ENCODE peak calls at places on chromosomes 2 and 18, in eight cellular contexts. One of them, this sample, is unnamed.

GRCh38 chr2:44777542-44777941 is 164.0 kb upstream of the SIX3 start:
- DNase-seq in CD4-positive, alpha-beta T cell: no peak
- DNase-seq in mesothelial cell of epicardium: no peak
- DNase-seq in OCI-M1: no peak
- DNase-seq in sigmoid colon: no peak
- DNase-seq in GM04503: no peak
- DNase-seq in stimulated activated CD4-positive, alpha-beta T cell treated with anti-CD3 and anti-CD28 coated beads, Interleukin-4, amount 100 ng/mL, for 48 hours: no peak
- DNase-seq in endothelial cell of umbilical vein: no peak
- DNase-seq in this sample: no peak

GRCh38 chr2:237478969-237479368 is 8.1 kb upstream of the MLPH start:
- DNase-seq in CD4-positive, alpha-beta T cell: no peak
- DNase-seq in mesothelial cell of epicardium: no peak
- DNase-seq in OCI-M1: no peak
- DNase-seq in sigmoid colon: no peak
- DNase-seq in GM04503: no peak
- DNase-seq in stimulated activated CD4-positive, alpha-beta T cell treated with anti-CD3 and anti-CD28 coated beads, Interleukin-4, amount 100 ng/mL, for 48 hours: no peak
- DNase-seq in endothelial cell of umbilical vein: no peak
- DNase-seq in this sample: no peak

GRCh38 chr2:173990970-173991819 is 26.0 kb upstream of the SP3 start:
- DNase-seq in CD4-positive, alpha-beta T cell: no peak
- DNase-seq in mesothelial cell of epicardium: no peak
- DNase-seq in OCI-M1: no peak
- DNase-seq in sigmoid colon: peak
- DNase-seq in GM04503: no peak
- DNase-seq in stimulated activated CD4-positive, alpha-beta T cell treated with anti-CD3 and anti-CD28 coated beads, Interleukin-4, amount 100 ng/mL, for 48 hours: no peak
- DNase-seq in endothelial cell of umbilical vein: peak
- DNase-seq in this sample: peak

GRCh38 chr2:37586663-37587409 is 84.6 kb downstream of the CDC42EP3 start:
- DNase-seq in CD4-positive, alpha-beta T cell: no peak
- DNase-seq in mesothelial cell of epicardium: no peak
- DNase-seq in OCI-M1: no peak
- DNase-seq in sigmoid colon: no peak
- DNase-seq in GM04503: no peak
- DNase-seq in stimulated activated CD4-positive, alpha-beta T cell treated with anti-CD3 and anti-CD28 coated beads, Interleukin-4, amount 100 ng/mL, for 48 hours: no peak
- DNase-seq in endothelial cell of umbilical vein: no peak
- DNase-seq in this sample: no peak

GRCh38 chr2:73870084-73870483 is 22.7 kb upstream of the ACTG2 start:
- DNase-seq in CD4-positive, alpha-beta T cell: no peak
- DNase-seq in mesothelial cell of epicardium: no peak
- DNase-seq in OCI-M1: no peak
- DNase-seq in sigmoid colon: peak
- DNase-seq in GM04503: peak
- DNase-seq in stimulated activated CD4-positive, alpha-beta T cell treated with anti-CD3 and anti-CD28 coated beads, Interleukin-4, amount 100 ng/mL, for 48 hours: no peak
- DNase-seq in endothelial cell of umbilical vein: peak
- DNase-seq in this sample: peak

GRCh38 chr2:126671049-126671448 is 15.1 kb downstream of the GYPC start:
- DNase-seq in CD4-positive, alpha-beta T cell: no peak
- DNase-seq in mesothelial cell of epicardium: no peak
- DNase-seq in OCI-M1: no peak
- DNase-seq in sigmoid colon: no peak
- DNase-seq in GM04503: no peak
- DNase-seq in stimulated activated CD4-positive, alpha-beta T cell treated with anti-CD3 and anti-CD28 coated beads, Interleukin-4, amount 100 ng/mL, for 48 hours: no peak
- DNase-seq in endothelial cell of umbilical vein: no peak
- DNase-seq in this sample: no peak

GRCh38 chr2:64796926-64797325 is 143.2 kb upstream of the SERTAD2 start:
- DNase-seq in CD4-positive, alpha-beta T cell: no peak
- DNase-seq in mesothelial cell of epicardium: no peak
- DNase-seq in OCI-M1: no peak
- DNase-seq in sigmoid colon: no peak
- DNase-seq in GM04503: no peak
- DNase-seq in stimulated activated CD4-positive, alpha-beta T cell treated with anti-CD3 and anti-CD28 coated beads, Interleukin-4, amount 100 ng/mL, for 48 hours: no peak
- DNase-seq in endothelial cell of umbilical vein: no peak
- DNase-seq in this sample: no peak

GRCh38 chr18:9758624-9759075 is 50.5 kb downstream of the RAB31 start:
- DNase-seq in CD4-positive, alpha-beta T cell: no peak
- DNase-seq in mesothelial cell of epicardium: no peak
- DNase-seq in OCI-M1: no peak
- DNase-seq in sigmoid colon: no peak
- DNase-seq in GM04503: no peak
- DNase-seq in stimulated activated CD4-positive, alpha-beta T cell treated with anti-CD3 and anti-CD28 coated beads, Interleukin-4, amount 100 ng/mL, for 48 hours: no peak
- DNase-seq in endothelial cell of umbilical vein: no peak
- DNase-seq in this sample: no peak

GRCh38 chr2:175552902-175553301 is 371.4 kb upstream of the ATP5MC3 start:
- DNase-seq in CD4-positive, alpha-beta T cell: no peak
- DNase-seq in mesothelial cell of epicardium: no peak
- DNase-seq in OCI-M1: peak
- DNase-seq in sigmoid colon: no peak
- DNase-seq in GM04503: no peak
- DNase-seq in stimulated activated CD4-positive, alpha-beta T cell treated with anti-CD3 and anti-CD28 coated beads, Interleukin-4, amount 100 ng/mL, for 48 hours: no peak
- DNase-seq in endothelial cell of umbilical vein: no peak
- DNase-seq in this sample: no peak

GRCh38 chr2:88074854-88075292 is 7.2 kb downstream of the SMYD1 start:
- DNase-seq in CD4-positive, alpha-beta T cell: no peak
- DNase-seq in mesothelial cell of epicardium: no peak
- DNase-seq in OCI-M1: no peak
- DNase-seq in sigmoid colon: no peak
- DNase-seq in GM04503: no peak
- DNase-seq in stimulated activated CD4-positive, alpha-beta T cell treated with anti-CD3 and anti-CD28 coated beads, Interleukin-4, amount 100 ng/mL, for 48 hours: no peak
- DNase-seq in endothelial cell of umbilical vein: no peak
- DNase-seq in this sample: peak

GRCh38 chr2:10993001-10993481 is 81.3 kb downstream of the KCNF1 start:
- DNase-seq in CD4-positive, alpha-beta T cell: no peak
- DNase-seq in mesothelial cell of epicardium: no peak
- DNase-seq in OCI-M1: no peak
- DNase-seq in sigmoid colon: peak
- DNase-seq in GM04503: peak
- DNase-seq in stimulated activated CD4-positive, alpha-beta T cell treated with anti-CD3 and anti-CD28 coated beads, Interleukin-4, amount 100 ng/mL, for 48 hours: no peak
- DNase-seq in endothelial cell of umbilical vein: no peak
- DNase-seq in this sample: peak

GRCh38 chr2:100976634-100977391 is 25.3 kb upstream of the RPL31 start:
- DNase-seq in CD4-positive, alpha-beta T cell: no peak
- DNase-seq in mesothelial cell of epicardium: no peak
- DNase-seq in OCI-M1: no peak
- DNase-seq in sigmoid colon: peak
- DNase-seq in GM04503: no peak
- DNase-seq in stimulated activated CD4-positive, alpha-beta T cell treated with anti-CD3 and anti-CD28 coated beads, Interleukin-4, amount 100 ng/mL, for 48 hours: no peak
- DNase-seq in endothelial cell of umbilical vein: no peak
- DNase-seq in this sample: no peak

GRCh38 chr2:141694180-141694579 is 436.6 kb downstream of the LRP1B start:
- DNase-seq in CD4-positive, alpha-beta T cell: no peak
- DNase-seq in mesothelial cell of epicardium: no peak
- DNase-seq in OCI-M1: no peak
- DNase-seq in sigmoid colon: no peak
- DNase-seq in GM04503: no peak
- DNase-seq in stimulated activated CD4-positive, alpha-beta T cell treated with anti-CD3 and anti-CD28 coated beads, Interleukin-4, amount 100 ng/mL, for 48 hours: no peak
- DNase-seq in endothelial cell of umbilical vein: no peak
- DNase-seq in this sample: no peak

GRCh38 chr2:128282976-128283810 is 35.5 kb downstream of the HS6ST1 start:
- DNase-seq in CD4-positive, alpha-beta T cell: no peak
- DNase-seq in mesothelial cell of epicardium: no peak
- DNase-seq in OCI-M1: no peak
- DNase-seq in sigmoid colon: peak
- DNase-seq in GM04503: no peak
- DNase-seq in stimulated activated CD4-positive, alpha-beta T cell treated with anti-CD3 and anti-CD28 coated beads, Interleukin-4, amount 100 ng/mL, for 48 hours: no peak
- DNase-seq in endothelial cell of umbilical vein: no peak
- DNase-seq in this sample: no peak

This sample was measured in HFFc6.